ENCODE peak calls at places on chromosomes 6 and 20, in eight cellular contexts. One of them, this sample, is unnamed.

GRCh38 chr20:11459090-11459877 is 458.4 kb upstream of the BTBD3 start:
- DNase-seq in heart right ventricle: no peak
- DNase-seq in neural progenitor cell: no peak
- DNase-seq in mammary epithelial cell: no peak
- DNase-seq in astrocyte of the spinal cord: peak; percentile 22
- DNase-seq in CD8-positive, alpha-beta memory T cell: no peak
- DNase-seq in choroid plexus epithelial cell: peak; percentile 62
- DNase-seq in transverse colon: no peak
- DNase-seq in this sample: no peak

GRCh38 chr6:170227521-170227983 is 63.3 kb downstream of the DLL1 start:
- DNase-seq in heart right ventricle: no peak
- DNase-seq in neural progenitor cell: no peak
- DNase-seq in mammary epithelial cell: peak; percentile 43
- DNase-seq in astrocyte of the spinal cord: peak; percentile 36
- DNase-seq in CD8-positive, alpha-beta memory T cell: no peak
- DNase-seq in choroid plexus epithelial cell: no peak
- DNase-seq in transverse colon: no peak
- DNase-seq in this sample: no peak

GRCh38 chr20:57882451-57883161 is 172.8 kb upstream of the PMEPA1 start:
- DNase-seq in heart right ventricle: no peak
- DNase-seq in neural progenitor cell: no peak
- DNase-seq in mammary epithelial cell: peak; percentile 32
- DNase-seq in astrocyte of the spinal cord: no peak
- DNase-seq in CD8-positive, alpha-beta memory T cell: no peak
- DNase-seq in choroid plexus epithelial cell: no peak
- DNase-seq in transverse colon: peak; percentile 3
- DNase-seq in this sample: no peak

GRCh38 chr6:41462980-41463930 is 82.9 kb upstream of the FOXP4 start:
- DNase-seq in heart right ventricle: peak; percentile 74
- DNase-seq in neural progenitor cell: no peak
- DNase-seq in mammary epithelial cell: peak; percentile 39
- DNase-seq in astrocyte of the spinal cord: peak; percentile 52
- DNase-seq in CD8-positive, alpha-beta memory T cell: no peak
- DNase-seq in choroid plexus epithelial cell: peak; percentile 65
- DNase-seq in transverse colon: peak; percentile 64
- DNase-seq in this sample: peak; percentile 83

GRCh38 chr20:46253391-46253790 is 54.9 kb downstream of the CDH22 start:
- DNase-seq in heart right ventricle: no peak
- DNase-seq in neural progenitor cell: peak; percentile 64
- DNase-seq in mammary epithelial cell: no peak
- DNase-seq in astrocyte of the spinal cord: no peak
- DNase-seq in CD8-positive, alpha-beta memory T cell: no peak
- DNase-seq in choroid plexus epithelial cell: no peak
- DNase-seq in transverse colon: peak; percentile 17
- DNase-seq in this sample: no peak

GRCh38 chr6:26020291-26020982 is 57.8 kb downstream of the TRIM38 start:
- DNase-seq in heart right ventricle: peak; percentile 87
- DNase-seq in neural progenitor cell: peak; percentile 69
- DNase-seq in mammary epithelial cell: peak; percentile 79
- DNase-seq in astrocyte of the spinal cord: peak; percentile 94
- DNase-seq in CD8-positive, alpha-beta memory T cell: peak; percentile 70
- DNase-seq in choroid plexus epithelial cell: peak; percentile 97
- DNase-seq in transverse colon: peak; percentile 87
- DNase-seq in this sample: peak; percentile 67

GRCh38 chr6:149457316-149457884 is 27.4 kb downstream of the ZC3H12D start:
- DNase-seq in heart right ventricle: no peak
- DNase-seq in neural progenitor cell: no peak
- DNase-seq in mammary epithelial cell: no peak
- DNase-seq in astrocyte of the spinal cord: no peak
- DNase-seq in CD8-positive, alpha-beta memory T cell: no peak
- DNase-seq in choroid plexus epithelial cell: peak; percentile 64
- DNase-seq in transverse colon: no peak
- DNase-seq in this sample: no peak

GRCh38 chr6:157848693-157849092 is 25.6 kb downstream of the SNX9 start:
- DNase-seq in heart right ventricle: no peak
- DNase-seq in neural progenitor cell: no peak
- DNase-seq in mammary epithelial cell: no peak
- DNase-seq in astrocyte of the spinal cord: no peak
- DNase-seq in CD8-positive, alpha-beta memory T cell: no peak
- DNase-seq in choroid plexus epithelial cell: no peak
- DNase-seq in transverse colon: no peak
- DNase-seq in this sample: no peak

GRCh38 chr6:170075659-170076223 is 215.1 kb downstream of the DLL1 start:
- DNase-seq in heart right ventricle: no peak
- DNase-seq in neural progenitor cell: no peak
- DNase-seq in mammary epithelial cell: no peak
- DNase-seq in astrocyte of the spinal cord: no peak
- DNase-seq in CD8-positive, alpha-beta memory T cell: no peak
- DNase-seq in choroid plexus epithelial cell: no peak
- DNase-seq in transverse colon: peak; percentile 8
- DNase-seq in this sample: no peak

GRCh38 chr6:125700591-125701353 is 48.7 kb upstream of the HEY2 start:
- DNase-seq in heart right ventricle: no peak
- DNase-seq in neural progenitor cell: peak; percentile 30
- DNase-seq in mammary epithelial cell: no peak
- DNase-seq in astrocyte of the spinal cord: no peak
- DNase-seq in CD8-positive, alpha-beta memory T cell: no peak
- DNase-seq in choroid plexus epithelial cell: no peak
- DNase-seq in transverse colon: no peak
- DNase-seq in this sample: no peak

GRCh38 chr20:59123011-59123676 is 40.5 kb upstream of the ZNF831 start:
- DNase-seq in heart right ventricle: no peak
- DNase-seq in neural progenitor cell: no peak
- DNase-seq in mammary epithelial cell: no peak
- DNase-seq in astrocyte of the spinal cord: no peak
- DNase-seq in CD8-positive, alpha-beta memory T cell: no peak
- DNase-seq in choroid plexus epithelial cell: no peak
- DNase-seq in transverse colon: peak; percentile 21
- DNase-seq in this sample: no peak
- H3K4me3 ChIP-seq in heart right ventricle: no peak overlapping the region
- H3K4me3 ChIP-seq in neural progenitor cell: no peak overlapping the region
- H3K4me3 ChIP-seq in mammary epithelial cell: no peak overlapping the region
- H3K4me3 ChIP-seq in astrocyte of the spinal cord: no peak overlapping the region
- H3K4me3 ChIP-seq in CD8-positive, alpha-beta memory T cell: peak overlapping the region; percentile 46
- H3K4me3 ChIP-seq in choroid plexus epithelial cell: no peak overlapping the region
- H3K4me3 ChIP-seq in transverse colon: no peak overlapping the region
- H3K4me3 ChIP-seq in this sample: no peak overlapping the region

DNA sequence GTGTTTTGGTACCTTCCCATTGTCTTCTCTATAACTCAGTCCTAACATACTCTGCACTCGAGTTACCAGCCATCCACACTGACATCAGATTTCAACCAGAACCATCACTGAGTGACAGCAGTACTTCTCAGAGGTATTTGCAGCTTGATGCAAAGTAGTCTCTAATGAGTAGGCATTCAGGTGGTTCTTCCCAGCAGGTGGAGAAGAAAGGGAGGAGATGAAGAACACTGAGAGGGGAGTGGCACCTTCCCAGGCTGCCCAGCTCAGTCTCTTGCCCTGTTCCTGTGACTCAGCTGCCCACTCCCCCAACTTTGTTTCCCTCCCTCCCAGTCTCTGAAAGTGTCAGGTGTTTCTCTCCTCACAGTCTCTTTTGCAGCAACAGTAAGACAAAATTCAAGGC is 38.7 kb upstream of the SMIM28 start:
- DNase-seq in heart right ventricle: no peak
- DNase-seq in neural progenitor cell: no peak
- DNase-seq in mammary epithelial cell: no peak
- DNase-seq in astrocyte of the spinal cord: no peak
- DNase-seq in CD8-positive, alpha-beta memory T cell: no peak
- DNase-seq in choroid plexus epithelial cell: no peak
- DNase-seq in transverse colon: no peak
- DNase-seq in this sample: no peak
- H3K4me3 ChIP-seq in heart right ventricle: no peak overlapping the region
- H3K4me3 ChIP-seq in neural progenitor cell: no peak overlapping the region
- H3K4me3 ChIP-seq in mammary epithelial cell: no peak overlapping the region
- H3K4me3 ChIP-seq in astrocyte of the spinal cord: no peak overlapping the region
- H3K4me3 ChIP-seq in CD8-positive, alpha-beta memory T cell: no peak overlapping the region
- H3K4me3 ChIP-seq in choroid plexus epithelial cell: no peak overlapping the region
- H3K4me3 ChIP-seq in transverse colon: no peak overlapping the region
- H3K4me3 ChIP-seq in this sample: no peak overlapping the region

GRCh38 chr6:37680668-37681067 is 17.0 kb downstream of the MDGA1 start:
- DNase-seq in heart right ventricle: no peak
- DNase-seq in neural progenitor cell: no peak
- DNase-seq in mammary epithelial cell: no peak
- DNase-seq in astrocyte of the spinal cord: peak; percentile 45
- DNase-seq in CD8-positive, alpha-beta memory T cell: no peak
- DNase-seq in choroid plexus epithelial cell: no peak
- DNase-seq in transverse colon: no peak
- DNase-seq in this sample: no peak
- H3K4me3 ChIP-seq in heart right ventricle: no peak overlapping the region
- H3K4me3 ChIP-seq in neural progenitor cell: no peak overlapping the region
- H3K4me3 ChIP-seq in mammary epithelial cell: no peak overlapping the region
- H3K4me3 ChIP-seq in astrocyte of the spinal cord: no peak overlapping the region
- H3K4me3 ChIP-seq in CD8-positive, alpha-beta memory T cell: no peak overlapping the region
- H3K4me3 ChIP-seq in choroid plexus epithelial cell: no peak overlapping the region
- H3K4me3 ChIP-seq in transverse colon: no peak overlapping the region
- H3K4me3 ChIP-seq in this sample: no peak overlapping the region

GRCh38 chr6:127519469-127519785 is 292 bp upstream of the MTCL3 start:
- DNase-seq in heart right ventricle: no peak
- DNase-seq in neural progenitor cell: no peak
- DNase-seq in mammary epithelial cell: no peak
- DNase-seq in astrocyte of the spinal cord: no peak
- DNase-seq in CD8-positive, alpha-beta memory T cell: no peak
- DNase-seq in choroid plexus epithelial cell: no peak
- DNase-seq in transverse colon: no peak
- DNase-seq in this sample: no peak
- H3K4me3 ChIP-seq in heart right ventricle: no peak overlapping the region
- H3K4me3 ChIP-seq in neural progenitor cell: peak overlapping the region; percentile 65
- H3K4me3 ChIP-seq in mammary epithelial cell: no peak overlapping the region
- H3K4me3 ChIP-seq in astrocyte of the spinal cord: peak overlapping the region; percentile 55
- H3K4me3 ChIP-seq in CD8-positive, alpha-beta memory T cell: no peak overlapping the region
- H3K4me3 ChIP-seq in choroid plexus epithelial cell: peak overlapping the region; percentile 59
- H3K4me3 ChIP-seq in transverse colon: no peak overlapping the region
- H3K4me3 ChIP-seq in this sample: no peak overlapping the region

GRCh38 chr20:35599776-35600120 is 15.9 kb upstream of the SPAG4 start:
- DNase-seq in heart right ventricle: no peak
- DNase-seq in neural progenitor cell: no peak
- DNase-seq in mammary epithelial cell: no peak
- DNase-seq in astrocyte of the spinal cord: no peak
- DNase-seq in CD8-positive, alpha-beta memory T cell: no peak
- DNase-seq in choroid plexus epithelial cell: no peak
- DNase-seq in transverse colon: no peak
- DNase-seq in this sample: no peak
- H3K4me3 ChIP-seq in heart right ventricle: no peak overlapping the region
- H3K4me3 ChIP-seq in neural progenitor cell: no peak overlapping the region
- H3K4me3 ChIP-seq in mammary epithelial cell: no peak overlapping the region
- H3K4me3 ChIP-seq in astrocyte of the spinal cord: no peak overlapping the region
- H3K4me3 ChIP-seq in CD8-positive, alpha-beta memory T cell: no peak overlapping the region
- H3K4me3 ChIP-seq in choroid plexus epithelial cell: no peak overlapping the region
- H3K4me3 ChIP-seq in transverse colon: no peak overlapping the region
- H3K4me3 ChIP-seq in this sample: no peak overlapping the region

This sample was measured in cardiac muscle cell.